ENCODE peak calls at places on chromosomes 13 and 19, in five cellular contexts. One of them, this sample, is unnamed.

GRCh38 chr13:21976159-21976558 is 305.3 kb downstream of the FGF9 start:
- ATAC-seq in A549: no peak
- ATAC-seq in upper lobe of left lung: no peak
- ATAC-seq in HepG2: no peak
- ATAC-seq in GM12878: no peak
- ATAC-seq in this sample: no peak

GRCh38 chr13:93847162-93847561 is 620.6 kb downstream of the GPC6 start:
- ATAC-seq in A549: peak
- ATAC-seq in upper lobe of left lung: no peak
- ATAC-seq in HepG2: no peak
- ATAC-seq in GM12878: peak
- ATAC-seq in this sample: no peak

GRCh38 chr13:96481482-96481881 is 391.6 kb downstream of the HS6ST3 start:
- ATAC-seq in A549: no peak
- ATAC-seq in upper lobe of left lung: no peak
- ATAC-seq in HepG2: no peak
- ATAC-seq in GM12878: no peak
- ATAC-seq in this sample: no peak

GRCh38 chr13:28582892-28583240 is 76.1 kb upstream of the POMP start:
- ATAC-seq in A549: no peak
- ATAC-seq in upper lobe of left lung: peak
- ATAC-seq in HepG2: no peak
- ATAC-seq in GM12878: no peak
- ATAC-seq in this sample: no peak

GRCh38 chr13:102726430-102726829 is 31.6 kb upstream of the METTL21C start:
- ATAC-seq in A549: peak
- ATAC-seq in upper lobe of left lung: no peak
- ATAC-seq in HepG2: peak
- ATAC-seq in GM12878: peak
- ATAC-seq in this sample: no peak

GRCh38 chr19:47309608-47310007 is at the start of gene C5AR1:
- ATAC-seq in A549: peak
- ATAC-seq in upper lobe of left lung: peak
- ATAC-seq in HepG2: peak
- ATAC-seq in GM12878: peak
- ATAC-seq in this sample: peak

GRCh38 chr13:24127116-24127631 is 33.3 kb upstream of the SPATA13 start:
- ATAC-seq in A549: peak
- ATAC-seq in upper lobe of left lung: no peak
- ATAC-seq in HepG2: peak
- ATAC-seq in GM12878: peak
- ATAC-seq in this sample: no peak

GRCh38 chr19:40684280-40684679 is 6.2 kb downstream of the NUMBL start:
- ATAC-seq in A549: no peak
- ATAC-seq in upper lobe of left lung: no peak
- ATAC-seq in HepG2: no peak
- ATAC-seq in GM12878: no peak
- ATAC-seq in this sample: no peak

GRCh38 chr13:111946214-111946613 is 120.7 kb upstream of the SOX1 start:
- ATAC-seq in A549: no peak
- ATAC-seq in upper lobe of left lung: no peak
- ATAC-seq in HepG2: no peak
- ATAC-seq in GM12878: no peak
- ATAC-seq in this sample: no peak

GRCh38 chr13:40187836-40188591 is 478.4 kb downstream of the FOXO1 start:
- ATAC-seq in A549: no peak
- ATAC-seq in upper lobe of left lung: no peak
- ATAC-seq in HepG2: no peak
- ATAC-seq in GM12878: no peak
- ATAC-seq in this sample: no peak

GRCh38 chr19:18845961-18846360 is 14.2 kb downstream of the UPF1 start:
- ATAC-seq in A549: no peak
- ATAC-seq in upper lobe of left lung: no peak
- ATAC-seq in HepG2: no peak
- ATAC-seq in GM12878: no peak
- ATAC-seq in this sample: no peak

GRCh38 chr13:96499646-96500045 is 409.7 kb downstream of the HS6ST3 start:
- ATAC-seq in A549: no peak
- ATAC-seq in upper lobe of left lung: no peak
- ATAC-seq in HepG2: no peak
- ATAC-seq in GM12878: no peak
- ATAC-seq in this sample: peak

GRCh38 chr19:18500820-18501219 is 21.1 kb downstream of the ELL start:
- ATAC-seq in A549: no peak
- ATAC-seq in upper lobe of left lung: no peak
- ATAC-seq in HepG2: no peak
- ATAC-seq in GM12878: no peak
- ATAC-seq in this sample: peak

GRCh38 chr19:46490774-46491173 is 4.9 kb downstream of the PNMA8B start:
- ATAC-seq in A549: no peak
- ATAC-seq in upper lobe of left lung: no peak
- ATAC-seq in HepG2: no peak
- ATAC-seq in GM12878: no peak
- ATAC-seq in this sample: no peak

GRCh38 chr13:46475586-46475991 is 77.4 kb upstream of the LRCH1 start:
- ATAC-seq in A549: no peak
- ATAC-seq in upper lobe of left lung: peak
- ATAC-seq in HepG2: no peak
- ATAC-seq in GM12878: no peak
- ATAC-seq in this sample: no peak

GRCh38 chr13:95677564-95678386 is 836 bp downstream of the DNAJC3 start:
- ATAC-seq in A549: peak
- ATAC-seq in upper lobe of left lung: no peak
- ATAC-seq in HepG2: peak
- ATAC-seq in GM12878: no peak
- ATAC-seq in this sample: no peak

GRCh38 chr13:91122766-91123165 is 224.7 kb upstream of the MIR17HG start:
- ATAC-seq in A549: no peak
- ATAC-seq in upper lobe of left lung: no peak
- ATAC-seq in HepG2: no peak
- ATAC-seq in GM12878: peak
- ATAC-seq in this sample: no peak

GRCh38 chr19:5595129-5595528 is 27.4 kb upstream of the TINCR start:
- ATAC-seq in A549: no peak
- ATAC-seq in upper lobe of left lung: no peak
- ATAC-seq in HepG2: peak
- ATAC-seq in GM12878: no peak
- ATAC-seq in this sample: no peak

GRCh38 chr13:105389373-105389772 is 1146.1 kb downstream of the EFNB2 start:
- ATAC-seq in A549: no peak
- ATAC-seq in upper lobe of left lung: no peak
- ATAC-seq in HepG2: no peak
- ATAC-seq in GM12878: no peak
- ATAC-seq in this sample: no peak

GRCh38 chr13:80040219-80040976 is 300.5 kb downstream of the SPRY2 start:
- ATAC-seq in A549: peak
- ATAC-seq in upper lobe of left lung: peak
- ATAC-seq in HepG2: no peak
- ATAC-seq in GM12878: no peak
- ATAC-seq in this sample: peak

GRCh38 chr13:51804295-51805172 is 571 bp upstream of the DHRS12 start:
- ATAC-seq in A549: peak
- ATAC-seq in upper lobe of left lung: no peak
- ATAC-seq in HepG2: no peak
- ATAC-seq in GM12878: no peak
- ATAC-seq in this sample: no peak

GRCh38 chr13:51803018-51803417 is 945 bp downstream of the DHRS12 start:
- ATAC-seq in A549: no peak
- ATAC-seq in upper lobe of left lung: no peak
- ATAC-seq in HepG2: peak
- ATAC-seq in GM12878: peak
- ATAC-seq in this sample: no peak

GRCh38 chr13:51805313-51805712 is 1.4 kb upstream of the DHRS12 start:
- ATAC-seq in A549: no peak
- ATAC-seq in upper lobe of left lung: no peak
- ATAC-seq in HepG2: no peak
- ATAC-seq in GM12878: no peak
- ATAC-seq in this sample: no peak

GRCh38 chr13:51802601-51803000 is 1.4 kb downstream of the DHRS12 start:
- ATAC-seq in A549: no peak
- ATAC-seq in upper lobe of left lung: no peak
- ATAC-seq in HepG2: no peak
- ATAC-seq in GM12878: no peak
- ATAC-seq in this sample: no peak

DNA sequence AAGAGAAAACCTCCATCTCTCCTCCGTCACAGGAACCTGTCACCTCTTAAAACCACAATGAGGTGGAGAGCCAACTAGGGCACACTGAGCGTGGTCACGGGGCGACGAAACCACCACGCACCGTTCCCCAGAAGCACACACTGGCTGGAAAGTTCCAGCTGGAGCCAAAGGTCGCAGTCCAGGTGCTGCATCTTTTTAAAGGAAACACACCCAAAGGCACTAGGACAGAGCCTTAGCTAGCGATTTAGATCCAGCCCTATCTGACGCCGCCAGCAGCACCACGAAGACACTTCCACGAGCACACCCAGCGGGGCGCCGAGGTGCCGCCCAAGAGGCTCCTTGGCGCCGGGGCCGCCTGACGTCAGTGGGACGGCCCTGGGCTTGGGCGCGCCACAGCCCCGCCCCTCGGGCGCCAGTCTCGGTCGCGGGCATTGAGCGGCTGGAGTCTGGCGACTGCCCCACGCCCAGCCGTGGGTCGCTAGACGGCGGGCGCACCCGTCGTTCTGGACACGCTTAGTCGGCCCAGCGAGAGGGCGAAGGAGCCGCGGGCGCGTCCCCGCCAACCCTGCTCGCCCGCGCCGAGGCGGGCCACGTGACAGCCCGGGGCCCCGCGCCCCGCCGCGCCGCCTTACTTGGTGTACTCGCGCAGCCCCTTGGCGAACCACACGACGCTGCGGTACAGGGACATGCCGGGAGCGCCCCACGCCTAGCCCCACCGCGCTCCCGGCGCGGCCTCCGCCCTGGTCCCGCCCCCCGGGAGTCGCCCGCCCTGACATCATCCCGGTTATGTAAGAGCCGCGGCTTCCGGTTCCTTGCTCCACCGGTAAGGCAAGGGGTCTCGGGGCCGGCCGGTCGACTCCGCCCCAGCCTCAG is at the start of gene DHRS12:
- ATAC-seq in A549: peak
- ATAC-seq in upper lobe of left lung: peak
- ATAC-seq in HepG2: peak
- ATAC-seq in GM12878: peak
- ATAC-seq in this sample: peak
- TF ChIP-seq EP300 in A549: no peak
- TF ChIP-seq EP300 in upper lobe of left lung: no peak
- TF ChIP-seq EP300 in HepG2: peak
- TF ChIP-seq EP300 in GM12878: peak
- TF ChIP-seq EP300 in this sample: no peak

GRCh38 chr19:17243340-17243853 is 2.3 kb downstream of the NR2F6 start:
- ATAC-seq in A549: no peak
- ATAC-seq in upper lobe of left lung: no peak
- ATAC-seq in HepG2: peak
- ATAC-seq in GM12878: no peak
- ATAC-seq in this sample: no peak

GRCh38 chr19:17244618-17245534 is 843 bp downstream of the NR2F6 start:
- ATAC-seq in A549: no peak
- ATAC-seq in upper lobe of left lung: no peak
- ATAC-seq in HepG2: no peak
- ATAC-seq in GM12878: no peak
- ATAC-seq in this sample: peak

GRCh38 chr19:17240855-17241399 is 4.8 kb downstream of the NR2F6 start:
- ATAC-seq in A549: no peak
- ATAC-seq in upper lobe of left lung: no peak
- ATAC-seq in HepG2: no peak
- ATAC-seq in GM12878: no peak
- ATAC-seq in this sample: no peak

GRCh38 chr19:17243854-17244617 is 1.7 kb downstream of the NR2F6 start:
- ATAC-seq in A549: peak
- ATAC-seq in upper lobe of left lung: peak
- ATAC-seq in HepG2: peak
- ATAC-seq in GM12878: no peak
- ATAC-seq in this sample: peak

DNA sequence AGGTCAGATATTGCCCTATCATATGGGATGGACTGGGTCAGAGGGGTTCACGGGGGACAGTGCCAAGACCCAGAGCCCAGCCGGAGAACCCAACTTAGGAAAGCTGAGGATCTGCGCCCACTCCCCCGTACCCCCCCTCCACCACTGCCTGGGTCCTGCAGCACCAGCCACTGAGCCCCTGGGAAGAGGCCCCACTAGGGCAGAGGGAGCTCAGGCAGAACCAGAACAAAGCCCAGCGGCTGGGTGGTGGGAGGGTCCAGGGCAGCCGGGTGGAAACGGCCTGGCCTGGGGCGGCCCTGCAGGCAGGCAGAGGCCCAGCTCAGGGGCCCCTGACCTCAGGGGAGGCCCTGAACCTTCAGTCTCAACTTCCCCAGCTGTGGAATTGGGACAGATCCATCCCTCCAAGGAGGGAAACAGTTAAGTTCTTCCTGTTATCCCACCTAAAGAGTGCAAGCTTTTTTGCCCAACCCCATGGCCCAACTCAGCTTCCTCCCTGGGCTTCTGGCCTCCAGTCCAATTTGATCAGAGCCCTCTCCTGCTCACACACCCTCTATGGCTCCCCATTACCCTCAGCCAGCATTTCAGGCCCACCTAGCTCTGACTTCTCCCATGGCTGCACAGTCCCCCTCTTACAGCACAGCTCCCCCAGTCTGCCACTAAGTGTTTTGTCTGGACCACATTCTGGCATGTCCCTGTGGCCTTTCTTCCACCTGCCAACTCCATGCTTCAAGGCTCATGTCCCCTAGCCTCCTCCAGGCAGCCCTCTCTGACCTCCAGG is 3.1 kb downstream of the NR2F6 start:
- ATAC-seq in A549: no peak
- ATAC-seq in upper lobe of left lung: no peak
- ATAC-seq in HepG2: no peak
- ATAC-seq in GM12878: peak
- ATAC-seq in this sample: no peak
- TF ChIP-seq EP300 in A549: no peak
- TF ChIP-seq EP300 in upper lobe of left lung: no peak
- TF ChIP-seq EP300 in HepG2: no peak
- TF ChIP-seq EP300 in GM12878: no peak
- TF ChIP-seq EP300 in this sample: no peak

GRCh38 chr19:38618590-38619360 is at the start of gene EIF3K:
- ATAC-seq in A549: peak
- ATAC-seq in upper lobe of left lung: peak
- ATAC-seq in HepG2: peak
- ATAC-seq in GM12878: peak
- ATAC-seq in this sample: peak
- TF ChIP-seq EP300 in A549: no peak
- TF ChIP-seq EP300 in upper lobe of left lung: peak
- TF ChIP-seq EP300 in HepG2: no peak
- TF ChIP-seq EP300 in GM12878: no peak
- TF ChIP-seq EP300 in this sample: no peak

GRCh38 chr19:48556825-48557224 is 4.9 kb downstream of the SULT2B1 start:
- ATAC-seq in A549: no peak
- ATAC-seq in upper lobe of left lung: no peak
- ATAC-seq in HepG2: no peak
- ATAC-seq in GM12878: no peak
- ATAC-seq in this sample: no peak

GRCh38 chr19:48553676-48554384 is 1.9 kb downstream of the SULT2B1 start:
- ATAC-seq in A549: peak
- ATAC-seq in upper lobe of left lung: peak
- ATAC-seq in HepG2: peak
- ATAC-seq in GM12878: no peak
- ATAC-seq in this sample: peak

GRCh38 chr19:48556163-48556562 is 4.2 kb downstream of the SULT2B1 start:
- ATAC-seq in A549: peak
- ATAC-seq in upper lobe of left lung: no peak
- ATAC-seq in HepG2: peak
- ATAC-seq in GM12878: no peak
- ATAC-seq in this sample: no peak

GRCh38 chr19:48552406-48553322 is 692 bp downstream of the SULT2B1 start:
- ATAC-seq in A549: peak
- ATAC-seq in upper lobe of left lung: peak
- ATAC-seq in HepG2: peak
- ATAC-seq in GM12878: no peak
- ATAC-seq in this sample: no peak

GRCh38 chr19:48554385-48555091 is 2.6 kb downstream of the SULT2B1 start:
- ATAC-seq in A549: peak
- ATAC-seq in upper lobe of left lung: no peak
- ATAC-seq in HepG2: peak
- ATAC-seq in GM12878: no peak
- ATAC-seq in this sample: no peak
- TF ChIP-seq EP300 in A549: no peak
- TF ChIP-seq EP300 in upper lobe of left lung: no peak
- TF ChIP-seq EP300 in HepG2: no peak
- TF ChIP-seq EP300 in GM12878: no peak
- TF ChIP-seq EP300 in this sample: no peak

This sample was measured in gastroesophageal sphincter.